ENCODE peak calls at places on chromosomes 5 and 9, in four cellular contexts. X, W, C and U are unnamed samples.
A peak's percentile ranks its signal among the peaks of the same experiment; 100 is the strongest.

GRCh38 chr9:92426501-92426900 is 2.2 kb upstream of the OMD start:
- DNase-seq in C (no peak), W (no peak), X (no peak), U (no peak)

GRCh38 chr9:127309715-127310114 is 45.1 kb downstream of the GARNL3 start:
- DNase-seq in X (no peak), C (no peak), W (no peak), U (no peak)

GRCh38 chr5:90201923-90202322 is 207.6 kb downstream of the CETN3 start:
- DNase-seq in C (no peak), W (no peak), X (peak; percentile 42), U (peak; percentile 25)

GRCh38 chr5:109825450-109825849 is 135.7 kb downstream of the MAN2A1 start:
- DNase-seq in X (no peak), C (no peak), W (peak; percentile 4), U (peak; percentile 48)

GRCh38 chr5:180802325-180803180 is at the start of gene MGAT1:
- DNase-seq in C (peak; percentile 95), X (no peak), W (peak; percentile 65), U (no peak)

GRCh38 chr5:178069909-178070308 is 43.4 kb upstream of the N4BP3 start:
- DNase-seq in C (peak; percentile 61), W (peak; percentile 27), X (peak; percentile 35), U (no peak)

GRCh38 chr5:32232441-32233219 is 58.5 kb upstream of the GOLPH3 start:
- DNase-seq in C (peak; percentile 48), W (peak; percentile 64), X (peak; percentile 41), U (peak; percentile 43)

GRCh38 chr5:160640417-160640816 is 211.6 kb downstream of the ATP10B start:
- DNase-seq in C (no peak), X (no peak), W (no peak), U (no peak)

GRCh38 chr5:177458912-177459350 is 12.3 kb downstream of the PRR7 start:
- DNase-seq in C (peak; percentile 38), X (no peak), W (no peak), U (no peak)

GRCh38 chr9:129276486-129277260 is 98.6 kb upstream of the IER5L start:
- DNase-seq in W (no peak), X (no peak), C (no peak), U (no peak)

GRCh38 chr5:109682383-109682782 is 7.3 kb upstream of the MAN2A1 start:
- DNase-seq in W (no peak), C (no peak), X (no peak), U (no peak)

GRCh38 chr9:114995681-114996221 is 65.4 kb upstream of the TNFSF8 start:
- DNase-seq in X (no peak), C (no peak), W (no peak), U (no peak)

GRCh38 chr9:99150456-99151171 is 45.7 kb downstream of the TGFBR1 start:
- DNase-seq in X (no peak), W (no peak), C (no peak), U (no peak)

GRCh38 chr5:158084292-158084691 is 225.3 kb upstream of the CLINT1 start:
- DNase-seq in C (no peak), X (no peak), W (no peak), U (no peak)

GRCh38 chr9:29555452-29555851 is 1982.2 kb upstream of the C9orf72 start:
- DNase-seq in C (no peak), X (no peak), W (no peak), U (no peak)

GRCh38 chr9:21097817-21098216 is 20.1 kb upstream of the IFNB1 start:
- DNase-seq in C (no peak), X (no peak), W (no peak), U (no peak)

GRCh38 chr9:81182421-81182820 is 506.9 kb downstream of the TLE1 start:
- DNase-seq in W (no peak), X (no peak), C (no peak), U (no peak)

GRCh38 chr5:135426102-135427082 is 20.8 kb downstream of the DCANP1 start:
- DNase-seq in W (peak; percentile 66), C (peak; percentile 59), X (peak; percentile 65), U (peak; percentile 42)

GRCh38 chr5:137575847-137576246 is 76.7 kb upstream of the SPOCK1 start:
- DNase-seq in C (no peak), X (no peak), W (no peak), U (no peak)

GRCh38 chr5:14353661-14354474 is 210.7 kb downstream of the TRIO start:
- DNase-seq in W (no peak), C (no peak), X (no peak), U (no peak)

GRCh38 chr5:133520062-133520461 is 92.3 kb downstream of the FSTL4 start:
- DNase-seq in W (no peak), X (no peak), C (no peak), U (no peak)

GRCh38 chr9:91946825-91947224 is 3.2 kb downstream of the ROR2 start:
- DNase-seq in C (no peak), X (no peak), W (no peak), U (no peak)

GRCh38 chr5:177378884-177379883 is 5.0 kb upstream of the SLC34A1 start:
- DNase-seq in X (no peak), C (peak; percentile 70), W (peak; percentile 94), U (no peak)

GRCh38 chr5:101677961-101678360 is 618.1 kb downstream of the SLCO4C1 start:
- DNase-seq in W (no peak), X (no peak), C (no peak), U (no peak)

GRCh38 chr9:34190996-34191892 is 12.4 kb downstream of the UBAP1 start:
- DNase-seq in X (no peak), C (no peak), W (peak; percentile 73), U (no peak)

GRCh38 chr9:87836951-87837715 is 45.5 kb upstream of the SPATA31E1 start:
- DNase-seq in C (no peak), W (no peak), X (no peak), U (no peak)

GRCh38 chr9:88990721-88991065 is 575 bp upstream of the S1PR3 start:
- DNase-seq in X (no peak), C (no peak), W (no peak), U (no peak)

GRCh38 chr9:93861736-93862358 is 93.3 kb downstream of the BARX1 start:
- DNase-seq in C (no peak), X (no peak), W (no peak), U (no peak)

DNA sequence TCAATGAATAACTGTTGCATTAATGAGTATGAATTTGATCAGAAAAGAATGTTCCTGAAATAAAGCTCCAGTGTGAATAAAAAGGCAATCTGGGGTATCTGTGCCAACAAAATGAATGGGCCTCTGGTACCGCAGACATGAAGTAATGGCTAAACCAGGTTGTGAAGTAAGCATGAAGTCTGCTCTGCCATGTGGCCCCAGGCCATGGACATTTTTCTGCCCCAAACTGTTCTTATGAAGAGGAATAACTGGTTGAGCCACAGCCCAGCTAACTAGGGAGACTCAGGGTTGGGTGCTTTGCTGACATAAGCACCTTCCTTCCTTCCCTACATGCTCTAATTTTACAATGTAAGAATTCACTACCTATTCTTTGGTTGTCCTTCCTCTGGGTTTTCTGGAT is 147.4 kb upstream of the LRRTM2 start:
- DNase-seq in X (no peak), C (no peak), W (no peak), U (no peak)
- TF ChIP-seq POLR2AphosphoS5 in X (no peak), C (no peak), W (no peak), U (no peak)

GRCh38 chr5:37133939-37134338 is 115.2 kb downstream of the CPLANE1 start:
- DNase-seq in C (no peak), X (no peak), W (no peak), U (no peak)
- TF ChIP-seq TCF7L2 in C (no peak), X (no peak), W (no peak), U (no peak)

GRCh38 chr5:77129386-77129785 is 42.3 kb upstream of the ZBED3 start:
- DNase-seq in X (peak; percentile 16), W (peak; percentile 21), C (no peak), U (no peak)

GRCh38 chr5:77138981-77139380 is 51.9 kb upstream of the ZBED3 start:
- DNase-seq in C (no peak), X (no peak), W (no peak), U (no peak)

GRCh38 chr5:77128411-77129061 is 41.5 kb upstream of the ZBED3 start:
- DNase-seq in W (no peak), X (no peak), C (no peak), U (no peak)

GRCh38 chr5:77133061-77133758 is 46.1 kb upstream of the ZBED3 start:
- DNase-seq in C (no peak), W (peak; percentile 45), X (peak; percentile 72), U (peak; percentile 92)
- TF ChIP-seq POLR2AphosphoS5 in C (no peak), W (no peak), X (peak; percentile 43), U (no peak)

DNA sequence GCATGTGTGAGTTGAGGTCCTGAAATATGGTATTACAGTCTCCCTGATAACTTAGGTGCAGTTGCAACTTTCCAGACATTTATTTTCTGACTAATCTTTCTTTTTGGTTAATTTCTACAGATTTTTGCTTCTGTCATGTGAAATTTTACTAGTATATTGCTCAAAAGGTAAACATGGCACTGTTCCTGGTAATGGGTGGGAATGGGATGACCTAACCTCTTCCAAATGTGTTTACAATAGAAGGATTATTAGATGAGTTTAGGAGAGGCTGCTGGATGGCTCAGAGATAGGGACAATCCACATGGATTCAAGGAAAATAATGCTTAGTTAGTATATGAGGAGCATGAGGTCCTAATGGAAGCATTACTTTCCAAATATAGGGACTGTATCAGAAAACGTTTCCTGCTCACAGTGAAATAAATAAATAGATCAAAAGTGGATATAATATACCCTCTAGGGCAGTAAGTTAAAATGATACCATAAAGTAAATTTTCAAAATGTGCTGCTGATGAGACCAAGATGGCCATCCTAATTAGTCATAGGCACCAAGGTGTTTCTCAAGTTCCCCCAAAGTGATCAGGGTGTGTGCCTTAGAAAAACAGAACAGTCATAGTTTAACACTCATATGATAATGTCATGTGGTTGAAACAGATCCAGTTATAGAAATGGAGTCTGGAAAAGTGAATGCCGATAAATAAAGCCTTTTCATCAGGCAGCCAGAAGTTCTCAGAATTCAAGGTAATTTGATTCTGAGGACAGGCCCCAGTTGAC is 161.2 kb upstream of the CDKN2B start:
- DNase-seq in W (peak; percentile 9), X (no peak), C (no peak), U (no peak)
- TF ChIP-seq TCF7L2 in W (no peak), X (no peak), C (no peak), U (no peak)